ENCODE peak calls at places on chromosomes 12 and 14, in eight cellular contexts. O, V, F, Q, S, E, H and M are unnamed samples.

GRCh38 chr12:90896164-90896563 is 58.8 kb downstream of the CCER1 start:
- DNase-seq in O (no peak), V (no peak), F (peak), Q (no peak), S (no peak), E (no peak), H (no peak), M (no peak)

GRCh38 chr12:26651566-26652188 is 181.3 kb downstream of the ITPR2 start:
- DNase-seq in O (peak), V (no peak), F (peak), Q (peak), S (no peak), E (peak), H (no peak), M (peak)

GRCh38 chr12:21155517-21156351 is 24.7 kb downstream of the SLCO1B1 start:
- DNase-seq in O (no peak), V (no peak), F (no peak), Q (no peak), S (no peak), E (no peak), H (no peak), M (no peak)

GRCh38 chr14:63578300-63578699 is 35.1 kb upstream of the PPP2R5E start:
- DNase-seq in O (no peak), V (no peak), F (no peak), Q (no peak), S (no peak), E (no peak), H (no peak), M (no peak)

GRCh38 chr12:54197037-54197909 is 8.5 kb upstream of the SMUG1 start:
- DNase-seq in O (no peak), V (no peak), F (peak), Q (no peak), S (no peak), E (no peak), H (no peak), M (no peak)

GRCh38 chr12:42705863-42706262 is 116.3 kb upstream of the PRICKLE1 start:
- DNase-seq in O (no peak), V (no peak), F (peak), Q (no peak), S (peak), E (no peak), H (no peak), M (no peak)

GRCh38 chr12:116244001-116244400 is 33.5 kb downstream of the MED13L start:
- DNase-seq in O (no peak), V (no peak), F (peak), Q (no peak), S (no peak), E (no peak), H (no peak), M (peak)

GRCh38 chr12:17372508-17372907 is 717.5 kb downstream of the RERGL start:
- DNase-seq in O (no peak), V (no peak), F (no peak), Q (no peak), S (no peak), E (peak), H (no peak), M (no peak)

GRCh38 chr14:22650960-22651521 is 6.9 kb upstream of the OR6J1 start:
- DNase-seq in O (no peak), V (no peak), F (no peak), Q (no peak), S (no peak), E (no peak), H (no peak), M (no peak)

GRCh38 chr14:98733536-98733935 is 538.5 kb downstream of the BCL11B start:
- DNase-seq in O (no peak), V (no peak), F (no peak), Q (no peak), S (no peak), E (no peak), H (no peak), M (no peak)